ENCODE peak calls at places on chromosomes 11 and 22, in eight cellular contexts. H, X, G, A, F, Q, P and S are unnamed samples.

GRCh38 chr22:40399661-40400060 is 29.3 kb downstream of the SGSM3 start:
- DNase-seq in H (no peak), X (no peak), G (no peak), A (no peak), F (no peak), Q (no peak), P (no peak), S (no peak)

GRCh38 chr11:68406318-68407313 is 53.9 kb upstream of the PPP6R3 start:
- DNase-seq in H (no peak), X (no peak), G (no peak), A (no peak), F (no peak), Q (no peak), P (no peak), S (no peak)

GRCh38 chr11:2802389-2803185 is 83.0 kb downstream of the CDKN1C start:
- DNase-seq in H (no peak), X (no peak), G (no peak), A (no peak), F (no peak), Q (no peak), P (peak; percentile 7), S (no peak)

GRCh38 chr11:68749501-68750196 is 1.7 kb downstream of the TESMIN start:
- DNase-seq in H (no peak), X (no peak), G (peak; percentile 20), A (no peak), F (no peak), Q (no peak), P (no peak), S (no peak)

GRCh38 chr22:35597692-35598395 is 19.3 kb downstream of the MB start:
- DNase-seq in H (no peak), X (no peak), G (no peak), A (no peak), F (no peak), Q (no peak), P (peak; percentile 74), S (no peak)

GRCh38 chr11:126121316-126121715 is 58.6 kb upstream of the CDON start:
- DNase-seq in H (no peak), X (no peak), G (no peak), A (no peak), F (no peak), Q (no peak), P (no peak), S (no peak)

GRCh38 chr22:42468841-42469240 is 36.6 kb upstream of the NFAM1 start:
- DNase-seq in H (peak; percentile 9), X (no peak), G (no peak), A (no peak), F (no peak), Q (peak; percentile 11), P (no peak), S (no peak)

GRCh38 chr22:38613588-38613987 is 42.6 kb downstream of the FAM227A start:
- DNase-seq in H (no peak), X (no peak), G (no peak), A (no peak), F (no peak), Q (no peak), P (no peak), S (no peak)

GRCh38 chr11:69878144-69878883 is 59.1 kb upstream of the FGF3 start:
- DNase-seq in H (no peak), X (no peak), G (no peak), A (no peak), F (no peak), Q (no peak), P (no peak), S (no peak)

GRCh38 chr11:102010776-102011500 is 36.3 kb upstream of the CFAP300 start:
- DNase-seq in H (peak; percentile 54), X (no peak), G (peak; percentile 83), A (no peak), F (no peak), Q (peak; percentile 89), P (no peak), S (peak; percentile 45)